ENCODE peak calls at places on chromosomes 11 and 22, in four cellular contexts. L, D, I and X are unnamed samples.
A peak's percentile ranks its signal among the peaks of the same experiment; 100 is the strongest.

GRCh38 chr11:42249956-42250355 is 790.5 kb upstream of the LRRC4C start:
- DNase-seq in L (no peak), D (no peak), I (no peak), X (no peak)

GRCh38 chr22:29328566-29329500 is 13.3 kb upstream of the RASL10A start:
- DNase-seq in L (no peak), D (no peak), I (no peak), X (no peak)

GRCh38 chr22:38741576-38741975 is 14.2 kb downstream of the SUN2 start:
- DNase-seq in L (no peak), D (no peak), I (no peak), X (no peak)

GRCh38 chr22:43850529-43850928 is 11.8 kb downstream of the SULT4A1 start:
- DNase-seq in L (no peak), D (no peak), I (peak; percentile 7), X (no peak)

GRCh38 chr11:61446211-61446651 is 16.3 kb downstream of the SDHAF2 start:
- DNase-seq in L (peak; percentile 85), D (peak; percentile 90), I (peak; percentile 79), X (peak; percentile 97)

GRCh38 chr11:128802358-128802981 is 64.6 kb downstream of the KCNJ1 start:
- DNase-seq in L (no peak), D (peak; percentile 15), I (no peak), X (no peak)

GRCh38 chr11:104946907-104947306 is 21.5 kb downstream of the CASP4 start:
- DNase-seq in L (no peak), D (peak; percentile 45), I (no peak), X (peak; percentile 33)

GRCh38 chr11:129283141-129283540 is 91.0 kb upstream of the ARHGAP32 start:
- DNase-seq in L (no peak), D (peak; percentile 14), I (no peak), X (no peak)

GRCh38 chr11:6625156-6625831 is 6.1 kb upstream of the TPP1 start:
- DNase-seq in L (no peak), D (no peak), I (no peak), X (no peak)

GRCh38 chr11:128521697-128522062 is 65.7 kb downstream of the ETS1 start:
- DNase-seq in L (peak; percentile 42), D (no peak), I (no peak), X (no peak)

GRCh38 chr22:37549704-37550059 is 10.6 kb upstream of the CDC42EP1 start:
- DNase-seq in L (peak; percentile 70), D (no peak), I (no peak), X (no peak)

GRCh38 chr11:71078482-71078881 is 173.9 kb downstream of the SHANK2 start:
- DNase-seq in L (no peak), D (peak; percentile 38), I (no peak), X (no peak)

GRCh38 chr11:118607401-118608267 is at the start of gene PHLDB1:
- DNase-seq in L (peak; percentile 77), D (peak; percentile 61), I (peak; percentile 67), X (peak; percentile 68)

GRCh38 chr22:45537734-45538181 is 35.1 kb downstream of the FBLN1 start:
- DNase-seq in L (peak; percentile 87), D (no peak), I (no peak), X (peak; percentile 81)

GRCh38 chr22:45540122-45540521 is 37.4 kb downstream of the FBLN1 start:
- DNase-seq in L (no peak), D (no peak), I (no peak), X (no peak)

GRCh38 chr22:45535400-45535799 is 32.7 kb downstream of the FBLN1 start:
- DNase-seq in L (no peak), D (no peak), I (no peak), X (no peak)

GRCh38 chr22:45541580-45541979 is 38.9 kb downstream of the FBLN1 start:
- DNase-seq in L (no peak), D (no peak), I (no peak), X (no peak)

DNA sequence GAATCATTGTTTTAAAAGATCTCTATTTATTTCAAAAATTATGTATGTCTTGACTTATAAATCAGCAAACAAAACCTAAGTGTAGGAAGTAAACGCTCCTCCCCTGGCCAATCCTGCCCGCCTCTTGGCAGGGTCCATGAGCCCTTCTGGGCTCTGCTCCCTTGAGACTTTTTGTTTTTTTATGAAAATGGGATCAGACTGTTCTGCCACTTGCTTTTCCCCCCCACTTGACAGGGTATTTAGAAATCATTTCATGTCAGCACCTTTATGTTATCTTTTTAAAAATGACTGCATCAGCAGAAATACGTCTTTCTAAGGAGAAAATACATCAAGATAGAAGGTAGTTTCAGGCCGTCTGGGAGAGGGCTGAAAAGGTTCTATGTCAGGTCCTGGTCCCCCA is 35.6 kb downstream of the FBLN1 start:
- DNase-seq in L (peak; percentile 52), D (no peak), I (no peak), X (no peak)
- H3K4me1 ChIP-seq in L (peaks cover 21% of the 10 kb centered on the region), D (no peaks in the 10 kb centered on the region), I (no peaks in the 10 kb centered on the region), X (peaks cover 30% of the 10 kb centered on the region)

DNA sequence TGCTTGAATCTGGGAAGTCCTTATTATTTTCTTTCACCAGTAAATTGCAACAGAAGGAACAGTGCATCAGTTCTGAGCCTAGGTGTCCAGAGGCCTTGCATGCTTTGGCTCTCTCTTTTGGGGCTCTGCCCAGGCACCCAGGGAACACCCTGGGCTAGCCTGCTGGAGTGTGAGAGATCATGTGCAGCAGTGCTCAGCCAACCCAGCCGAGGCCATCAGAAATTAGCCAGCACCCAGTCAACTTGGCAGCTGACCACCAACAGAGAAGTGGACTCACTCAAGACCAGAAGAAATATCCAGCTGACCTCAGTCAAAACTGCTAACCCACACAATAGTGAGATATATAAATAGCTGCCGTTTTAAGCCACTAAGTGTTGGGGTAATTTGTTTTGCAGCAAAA is 11.2 kb upstream of the P4HA3 start:
- DNase-seq in L (no peak), D (no peak), I (peak; percentile 44), X (no peak)
- H3K4me1 ChIP-seq in L (no peaks in the 10 kb centered on the region), D (peaks cover 26% of the 10 kb centered on the region), I (peaks cover 8% of the 10 kb centered on the region), X (peaks cover 12% of the 10 kb centered on the region)

GRCh38 chr22:48459259-48459658 is 1368.4 kb downstream of the BRD1 start:
- DNase-seq in L (no peak), D (no peak), I (no peak), X (no peak)
- H3K4me1 ChIP-seq in L (no peaks in the 10 kb centered on the region), D (peaks cover 13% of the 10 kb centered on the region), I (no peaks in the 10 kb centered on the region), X (peaks cover 18% of the 10 kb centered on the region)

GRCh38 chr11:93738647-93739081 is 2.6 kb downstream of the TAF1D start:
- DNase-seq in L (no peak), D (no peak), I (no peak), X (no peak)
- H3K4me1 ChIP-seq in L (peaks cover 5% of the 10 kb centered on the region), D (peaks cover 62% of the 10 kb centered on the region), I (peaks cover 29% of the 10 kb centered on the region), X (peaks cover 16% of the 10 kb centered on the region)

GRCh38 chr11:120214581-120214980 is 3.7 kb downstream of the OAF start:
- DNase-seq in L (no peak), D (no peak), I (no peak), X (no peak)
- H3K4me1 ChIP-seq in L (peaks cover 9% of the 10 kb centered on the region), D (peaks cover 7% of the 10 kb centered on the region), I (peaks cover 69% of the 10 kb centered on the region), X (peaks cover 11% of the 10 kb centered on the region)